ENCODE peak calls at places on chromosome 10, in eight cellular contexts. U is activated T-cell treated with anti-CD3 and anti-CD28 coated beads for 4 hours; T is C1 segment of cervical spinal cord; Y is posterior vena cava; X is activated CD8-positive, alpha-beta memory T cell treated with anti-CD3 and anti-CD28 coated beads for 4 hours; H is body of pancreas; D is KG1; S is ELR. C is an unnamed sample.
A peak's percentile ranks its signal among the peaks of the same experiment; 100 is the strongest.

GRCh38 chr10:10677479-10677878 is 340.2 kb upstream of the CELF2 start:
- DNase-seq in X (no peak), Y (peak; percentile 82), S (peak; percentile 6), D (no peak), U (no peak), H (peak; percentile 36), T (no peak), C (no peak)

GRCh38 chr10:70441877-70442205 is 360 bp upstream of the NODAL start:
- DNase-seq in S (no peak), U (no peak), Y (peak; percentile 19), H (no peak), X (no peak), T (no peak), D (no peak), C (no peak)

GRCh38 chr10:71966046-71967004 is 2.1 kb downstream of the CHST3 start:
- DNase-seq in H (no peak), Y (peak; percentile 59), D (no peak), U (no peak), T (no peak), X (no peak), S (peak; percentile 71), C (peak; percentile 37)

GRCh38 chr10:31018977-31019376 is 12.7 kb downstream of the ZNF438 start:
- DNase-seq in H (no peak), U (no peak), D (no peak), S (no peak), Y (no peak), X (no peak), T (no peak), C (no peak)

GRCh38 chr10:46523881-46524470 is 32.5 kb downstream of the GPRIN2 start:
- DNase-seq in X (no peak), H (no peak), D (no peak), Y (peak; percentile 79), S (peak; percentile 99), U (no peak), T (no peak), C (no peak)

GRCh38 chr10:32582946-32583345 is 137.0 kb downstream of the CCDC7 start:
- DNase-seq in H (no peak), T (no peak), Y (no peak), X (no peak), D (no peak), S (no peak), U (no peak), C (no peak)

GRCh38 chr10:102004376-102004775 is 51.6 kb downstream of the ARMH3 start:
- DNase-seq in U (no peak), Y (no peak), T (no peak), D (no peak), S (no peak), H (no peak), X (no peak), C (no peak)

GRCh38 chr10:102394801-102395676 is 466 bp upstream of the NFKB2 start:
- DNase-seq in S (peak; percentile 92), H (peak; percentile 92), Y (peak; percentile 96), U (peak; percentile 92), T (no peak), D (peak; percentile 63), X (peak; percentile 86), C (peak; percentile 60)

GRCh38 chr10:103917326-103918052 is 495 bp downstream of the STN1 start:
- DNase-seq in D (no peak), U (peak; percentile 9), Y (peak; percentile 86), H (peak; percentile 65), S (no peak), X (no peak), T (no peak), C (peak; percentile 71)

GRCh38 chr10:22560391-22561239 is 153.8 kb downstream of the PIP4K2A start:
- DNase-seq in U (no peak), S (no peak), X (no peak), Y (no peak), T (no peak), D (no peak), H (no peak), C (no peak)

GRCh38 chr10:102632394-102633062 is 11.8 kb upstream of the TRIM8 start:
- DNase-seq in H (no peak), Y (peak; percentile 64), X (no peak), S (peak; percentile 35), U (no peak), T (no peak), D (no peak), C (no peak)

GRCh38 chr10:72953687-72954086 is 919 bp downstream of the PLA2G12B start:
- DNase-seq in T (peak; percentile 9), D (no peak), S (no peak), H (no peak), X (no peak), Y (no peak), U (no peak), C (no peak)

GRCh38 chr10:44960482-44961230 is 1.1 kb downstream of the RASSF4 start:
- DNase-seq in Y (peak; percentile 79), S (no peak), X (no peak), U (no peak), D (no peak), H (no peak), T (peak; percentile 31), C (no peak)

GRCh38 chr10:504806-505205 is 184.7 kb downstream of the DIP2C start:
- DNase-seq in S (no peak), D (no peak), Y (peak; percentile 26), T (no peak), H (no peak), X (no peak), U (no peak), C (no peak)

GRCh38 chr10:114928818-114929217 is 9.2 kb upstream of the TRUB1 start:
- DNase-seq in H (peak; percentile 6), T (no peak), X (no peak), U (no peak), S (no peak), D (no peak), Y (no peak), C (no peak)

GRCh38 chr10:127200646-127201045 is 4.3 kb upstream of the INSYN2A start:
- DNase-seq in U (no peak), X (no peak), H (no peak), Y (no peak), S (no peak), T (no peak), D (no peak), C (no peak)

GRCh38 chr10:4108693-4109092 is 323.7 kb upstream of the KLF6 start:
- DNase-seq in D (no peak), Y (no peak), U (no peak), S (no peak), H (no peak), X (no peak), T (no peak), C (no peak)

GRCh38 chr10:36790000-36790399 is 335.4 kb upstream of the ANKRD30A start:
- DNase-seq in H (no peak), X (no peak), D (no peak), Y (no peak), S (no peak), U (no peak), T (no peak), C (no peak)

GRCh38 chr10:60611291-60611747 is 167.0 kb upstream of the CDK1 start:
- DNase-seq in Y (no peak), T (no peak), U (no peak), H (no peak), S (peak; percentile 74), D (no peak), X (no peak), C (no peak)

GRCh38 chr10:28678687-28679457 is 1.6 kb downstream of the BAMBI start:
- DNase-seq in X (no peak), Y (no peak), S (peak; percentile 12), H (no peak), T (no peak), D (no peak), U (no peak), C (no peak)

GRCh38 chr10:51743146-51743545 is 43.8 kb upstream of the CSTF2T start:
- DNase-seq in D (no peak), S (no peak), U (no peak), Y (no peak), T (no peak), H (no peak), X (no peak), C (no peak)

GRCh38 chr10:43689618-43689954 is 40.9 kb upstream of the ZNF32 start:
- DNase-seq in D (no peak), S (peak; percentile 41), Y (peak; percentile 91), T (peak; percentile 55), X (no peak), H (peak; percentile 75), U (peak; percentile 14), C (no peak)

GRCh38 chr10:71705582-71705981 is 14.0 kb downstream of the C10orf105 start:
- DNase-seq in T (no peak), Y (no peak), D (no peak), H (no peak), X (no peak), U (no peak), S (no peak), C (no peak)

GRCh38 chr10:49081532-49082275 is 33.6 kb downstream of the VSTM4 start:
- DNase-seq in D (no peak), Y (no peak), S (no peak), X (no peak), T (peak; percentile 14), H (no peak), U (no peak), C (no peak)